ENCODE peak calls at places on chromosomes 7 and 10, in five cellular contexts. E is CD8-positive, alpha-beta memory T cell; J is fibroblast of lung; Z is cardiac muscle cell; X is bronchial epithelial cell. O is an unnamed sample.
A peak's percentile ranks its signal among the peaks of the same experiment; 100 is the strongest.

GRCh38 chr7:30519122-30519521 is 14.5 kb upstream of the GGCT start:
- DNase-seq in E (no peak), J (no peak), Z (no peak), X (no peak), O (no peak)

GRCh38 chr7:134502463-134502862 is 24.9 kb upstream of the AKR1B10 start:
- DNase-seq in Z (no peak), E (no peak), J (peak; percentile 20), X (peak; percentile 73), O (peak; percentile 84)

GRCh38 chr7:157375410-157375809 is 38.6 kb downstream of the DNAJB6 start:
- DNase-seq in Z (no peak), X (no peak), J (no peak), E (no peak), O (no peak)

GRCh38 chr10:80108576-80109239 is 23.8 kb upstream of the PLAC9 start:
- DNase-seq in Z (no peak), X (no peak), J (no peak), E (no peak), O (no peak)

GRCh38 chr10:54372164-54372563 is 428.9 kb downstream of the PCDH15 start:
- DNase-seq in Z (no peak), E (no peak), J (no peak), X (no peak), O (no peak)

GRCh38 chr10:30671011-30671616 is 41.6 kb upstream of the LYZL2 start:
- DNase-seq in Z (peak; percentile 72), J (peak; percentile 64), X (peak; percentile 72), E (no peak), O (peak; percentile 88)

GRCh38 chr7:44221231-44221791 is 20.5 kb downstream of the YKT6 start:
- DNase-seq in X (no peak), E (no peak), Z (no peak), J (no peak), O (no peak)

GRCh38 chr10:52679117-52679516 is 93.5 kb downstream of the MBL2 start:
- DNase-seq in X (no peak), J (no peak), Z (no peak), E (no peak), O (no peak)

GRCh38 chr10:87799860-87800259 is 18.2 kb downstream of the ATAD1 start:
- DNase-seq in J (no peak), X (no peak), Z (no peak), E (no peak), O (no peak)

GRCh38 chr10:63166742-63167258 is 33.7 kb downstream of the NRBF2 start:
- DNase-seq in Z (peak; percentile 78), J (peak; percentile 69), X (peak; percentile 79), E (no peak), O (peak; percentile 89)

GRCh38 chr7:69443136-69443535 is 155.1 kb upstream of the AUTS2 start:
- DNase-seq in E (no peak), Z (no peak), X (no peak), J (no peak), O (no peak)

GRCh38 chr7:50684702-50685074 is 98.0 kb downstream of the GRB10 start:
- DNase-seq in Z (no peak), J (no peak), E (no peak), X (no peak), O (no peak)

DNA sequence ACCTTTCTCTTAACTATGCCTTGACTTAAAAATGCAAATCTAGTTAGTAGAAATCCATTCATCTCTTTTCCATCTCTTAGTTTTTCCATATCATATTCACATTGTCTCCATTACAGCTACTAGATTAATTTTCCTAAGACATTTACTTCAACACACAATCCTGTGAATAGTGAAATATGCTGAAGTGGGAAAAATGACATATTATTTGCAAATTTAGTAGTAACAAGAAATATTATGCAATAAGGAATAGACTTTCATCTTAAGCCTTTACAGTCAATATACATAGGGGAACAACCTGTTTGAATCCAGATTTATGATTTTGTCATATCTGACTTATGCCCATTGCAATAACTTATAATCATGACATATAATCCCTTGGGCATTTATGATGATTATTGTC is 277.0 kb upstream of the IMMP2L start:
- DNase-seq in J (no peak), Z (no peak), X (no peak), E (no peak), O (no peak)
- H3K4me3 ChIP-seq in J (no peak overlapping the region), Z (no peak overlapping the region), X (no peak overlapping the region), E (no peak overlapping the region), O (no peak overlapping the region)

GRCh38 chr10:14954001-14954770 is at the start of gene DCLRE1C:
- DNase-seq in E (peak; percentile 82), Z (peak; percentile 93), X (peak; percentile 94), J (peak; percentile 91), O (peak; percentile 93)

GRCh38 chr10:14958872-14959220 is 342 bp upstream of the MEIG1 start:
- DNase-seq in E (no peak), Z (no peak), J (no peak), X (no peak), O (no peak)

GRCh38 chr10:14953452-14954000 is 370 bp downstream of the DCLRE1C start:
- DNase-seq in X (peak; percentile 49), E (no peak), J (peak; percentile 73), Z (peak; percentile 84), O (peak; percentile 76)

GRCh38 chr10:14952851-14953451 is 945 bp downstream of the DCLRE1C start:
- DNase-seq in J (peak; percentile 21), Z (no peak), X (peak; percentile 13), E (no peak), O (no peak)

DNA sequence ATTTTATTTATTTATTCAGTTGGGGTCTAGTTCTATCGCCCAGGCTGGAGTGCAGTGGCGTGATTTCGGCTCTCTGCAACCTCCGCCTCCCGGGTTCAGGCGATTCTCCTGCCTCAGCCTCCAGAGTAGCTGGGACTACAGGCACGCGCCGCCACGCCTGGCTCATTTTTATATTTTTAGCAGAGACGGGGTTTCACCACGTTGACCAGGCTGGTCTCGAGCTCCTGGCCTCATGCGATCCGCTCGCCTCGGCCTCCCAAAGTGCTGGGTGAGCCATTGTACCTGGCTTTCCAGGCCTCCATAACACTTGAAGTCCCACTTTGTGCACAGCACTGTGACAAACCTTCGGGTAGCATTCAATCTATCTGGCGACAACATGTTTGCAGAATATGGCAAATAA is 1.0 kb upstream of the DCLRE1C start:
- DNase-seq in E (no peak), X (no peak), Z (no peak), J (no peak), O (no peak)
- H3K4me3 ChIP-seq in E (peak overlapping the region; percentile 96), X (no peak overlapping the region), Z (no peak overlapping the region), J (no peak overlapping the region), O (peak overlapping the region; percentile 78)

GRCh38 chr7:72335561-72336381 is 76.4 kb downstream of the CALN1 start:
- DNase-seq in X (no peak), Z (peak; percentile 22), J (no peak), E (no peak), O (no peak)
- H3K4me3 ChIP-seq in X (no peak overlapping the region), Z (peak overlapping the region; percentile 32), J (no peak overlapping the region), E (no peak overlapping the region), O (no peak overlapping the region)

GRCh38 chr10:120978589-120979252 is 127.6 kb downstream of the WDR11 start:
- DNase-seq in X (peak; percentile 29), E (no peak), J (no peak), Z (no peak), O (peak; percentile 1)
- H3K4me3 ChIP-seq in X (no peak overlapping the region), E (no peak overlapping the region), J (no peak overlapping the region), Z (peak overlapping the region; percentile 23), O (no peak overlapping the region)

GRCh38 chr10:116688241-116688711 is 54.1 kb downstream of the HSPA12A start:
- DNase-seq in Z (no peak), E (no peak), X (no peak), J (peak; percentile 85), O (peak; percentile 58)
- H3K4me3 ChIP-seq in Z (no peak overlapping the region), E (no peak overlapping the region), X (no peak overlapping the region), J (no peak overlapping the region), O (peak overlapping the region; percentile 2)

DNA sequence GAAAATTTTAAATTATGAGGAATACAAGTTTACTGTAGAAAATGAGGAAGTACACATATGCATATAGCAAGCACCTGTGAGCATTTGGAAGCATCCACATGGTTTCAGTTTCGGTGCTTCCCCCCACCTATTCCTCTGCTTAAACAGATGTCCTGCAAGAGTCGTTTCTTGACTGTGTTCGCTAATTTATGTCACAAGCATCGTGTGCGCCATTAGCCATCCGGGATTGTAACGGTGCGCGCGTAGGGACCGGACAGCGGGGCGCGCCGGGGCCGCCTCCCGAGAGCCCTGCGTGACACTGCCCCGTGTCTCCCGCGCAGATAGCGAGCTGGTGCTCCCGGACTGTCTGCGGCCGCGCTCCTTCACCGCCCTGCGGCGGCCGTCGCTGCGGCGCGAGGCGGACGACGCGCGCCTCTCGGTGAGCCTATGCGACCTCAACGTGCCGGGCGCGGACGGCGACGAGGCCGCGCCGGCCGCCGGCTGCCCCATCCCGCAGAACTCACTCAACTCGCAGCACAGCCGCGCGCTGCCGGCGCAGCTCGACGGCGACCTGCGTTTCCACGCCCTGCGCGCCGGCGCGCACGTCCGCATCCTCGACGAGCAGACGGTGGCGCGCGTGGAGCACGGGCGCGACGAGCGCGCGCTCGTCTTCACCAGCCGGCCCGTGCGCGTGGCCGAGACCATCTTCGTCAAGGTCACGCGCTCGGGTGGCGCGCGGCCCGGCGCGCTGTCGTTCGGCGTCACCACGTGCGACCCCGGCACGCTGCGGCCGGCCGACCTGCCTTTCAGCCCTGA is 90.9 kb downstream of the NEURL1 start:
- DNase-seq in X (no peak), J (peak; percentile 11), E (peak; percentile 60), Z (no peak), O (peak; percentile 25)
- H3K4me3 ChIP-seq in X (peak overlapping the region; percentile 24), J (peak overlapping the region; percentile 46), E (peak overlapping the region; percentile 64), Z (no peak overlapping the region), O (no peak overlapping the region)

DNA sequence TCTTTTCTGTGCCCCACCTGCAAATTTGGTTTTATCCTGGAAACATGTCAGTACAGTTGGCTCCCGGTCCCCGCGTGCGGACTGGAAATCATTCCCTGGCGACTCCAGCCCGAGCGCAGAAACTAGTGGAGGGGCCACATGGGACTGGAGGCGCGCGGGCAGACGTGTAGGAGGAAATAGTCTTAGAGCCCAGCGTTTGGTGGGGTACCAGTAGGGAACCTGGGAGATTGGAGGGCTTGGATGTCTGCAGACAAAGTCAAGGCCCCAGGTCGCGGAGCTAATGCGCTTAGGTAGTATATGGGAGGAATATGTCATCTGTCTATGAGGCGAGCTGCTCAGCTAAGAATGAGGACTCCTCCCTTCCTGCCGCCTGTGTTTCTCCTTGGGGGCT is 1.3 kb downstream of the GALNT17 start:
- DNase-seq in E (no peak), Z (no peak), J (peak; percentile 3), X (no peak), O (no peak)
- H3K4me3 ChIP-seq in E (no peak overlapping the region), Z (peak overlapping the region; percentile 75), J (no peak overlapping the region), X (no peak overlapping the region), O (no peak overlapping the region)

O was measured in fibroblast of mammary gland.